ENCODE peak calls at places on chromosomes 6 and 20, in six cellular contexts. W, U, D, O, R and G are unnamed samples.

GRCh38 chr20:45822863-45823262 is 4.2 kb downstream of the TNNC2 start:
- DNase-seq in D (no peak), U (peak), R (no peak), W (no peak), O (peak), G (peak)

GRCh38 chr20:41436679-41437078 is 70.1 kb upstream of the EMILIN3 start:
- DNase-seq in D (no peak), U (peak), R (no peak), W (peak), O (no peak), G (no peak)

GRCh38 chr20:19735446-19735845 is 22.6 kb upstream of the RIN2 start:
- DNase-seq in W (peak), U (peak), D (no peak), O (no peak), R (no peak), G (peak)

GRCh38 chr6:75317503-75318206 is 33.1 kb upstream of the TMEM30A start:
- DNase-seq in R (no peak), D (no peak), U (peak), W (peak), O (no peak), G (peak)

GRCh38 chr6:112831022-112831421 is 483.9 kb downstream of the RFPL4B start:
- DNase-seq in W (no peak), D (no peak), O (no peak), R (no peak), U (no peak), G (peak)

GRCh38 chr20:50886184-50886790 is 45.0 kb downstream of the ADNP start:
- DNase-seq in R (peak), D (no peak), O (no peak), W (no peak), U (no peak), G (no peak)

GRCh38 chr20:19056909-19057308 is 155.5 kb upstream of the SLC24A3 start:
- DNase-seq in O (no peak), W (no peak), R (no peak), U (no peak), D (no peak), G (no peak)

GRCh38 chr6:108667984-108668383 is 107.3 kb downstream of the FOXO3 start:
- DNase-seq in U (peak), O (no peak), W (peak), D (peak), R (no peak), G (no peak)

GRCh38 chr20:59945175-59945574 is 5.0 kb downstream of the FAM217B start:
- DNase-seq in W (no peak), O (no peak), D (no peak), U (no peak), R (no peak), G (no peak)

GRCh38 chr6:30163090-30163917 is at the start of gene TRIM15:
- DNase-seq in D (no peak), W (no peak), R (no peak), O (no peak), U (no peak), G (no peak)

GRCh38 chr6:116210750-116211425 is 43.0 kb downstream of the TSPYL4 start:
- DNase-seq in R (no peak), D (no peak), U (peak), W (peak), O (peak), G (peak)

GRCh38 chr6:168507730-168508129 is 66.7 kb downstream of the SMOC2 start:
- DNase-seq in R (no peak), O (no peak), U (no peak), W (no peak), D (no peak), G (no peak)

GRCh38 chr6:151101811-151102694 is 137.7 kb upstream of the AKAP12 start:
- DNase-seq in W (no peak), U (no peak), O (no peak), D (no peak), R (no peak), G (peak)

GRCh38 chr6:15754035-15754705 is 91.3 kb upstream of the DTNBP1 start:
- DNase-seq in U (peak), D (no peak), W (peak), O (no peak), R (no peak), G (no peak)

GRCh38 chr20:10369723-10370090 is 64.3 kb downstream of the MKKS start:
- DNase-seq in D (no peak), R (no peak), O (no peak), U (no peak), W (peak), G (peak)

GRCh38 chr6:26033132-26033941 is 53.9 kb upstream of the HFE start:
- DNase-seq in U (peak), W (peak), R (peak), D (peak), O (peak), G (peak)

GRCh38 chr6:156780962-156781705 is 4.0 kb downstream of the ARID1B start:
- DNase-seq in W (no peak), U (no peak), O (no peak), R (no peak), D (no peak), G (no peak)